ENCODE peak calls at places on chromosome 15, in four cellular contexts. E is HFF-Myc, C is stomach, R is amniotic stem cell. Z is an unnamed sample.

GRCh38 chr15:95609096-95609495 is 721.4 kb upstream of the NR2F2 start:
- DNase-seq in E (no peak), C (no peak), R (no peak), Z (no peak)

GRCh38 chr15:45048784-45049631 is 26.0 kb downstream of the SORD start:
- DNase-seq in E (no peak), C (no peak), R (no peak), Z (no peak)

GRCh38 chr15:80945605-80946004 is 44.0 kb downstream of the MESD start:
- DNase-seq in E (no peak), C (no peak), R (no peak), Z (no peak)

GRCh38 chr15:66196565-66196964 is 57.0 kb downstream of the MEGF11 start:
- DNase-seq in E (peak), C (no peak), R (no peak), Z (no peak)

GRCh38 chr15:89486726-89487050 is 9.7 kb downstream of the RHCG start:
- DNase-seq in E (no peak), C (no peak), R (no peak), Z (peak)

GRCh38 chr15:97966924-97967620 is 6.6 kb downstream of the ARRDC4 start:
- DNase-seq in E (peak), C (no peak), R (no peak), Z (no peak)

GRCh38 chr15:51883436-51883835 is 54.0 kb downstream of the TMOD3 start:
- DNase-seq in E (no peak), C (no peak), R (no peak), Z (peak)

GRCh38 chr15:79887517-79887916 is 9.3 kb downstream of the MTHFS start:
- DNase-seq in E (no peak), C (no peak), R (no peak), Z (no peak)

GRCh38 chr15:91018178-91018577 is 4.2 kb downstream of the VPS33B start:
- DNase-seq in E (no peak), C (no peak), R (no peak), Z (peak)

GRCh38 chr15:52448010-52448890 is 80.4 kb downstream of the MYO5A start:
- DNase-seq in E (no peak), C (no peak), R (no peak), Z (no peak)

GRCh38 chr15:31606942-31607497 is 280.4 kb downstream of the KLF13 start:
- DNase-seq in E (no peak), C (no peak), R (no peak), Z (no peak)

GRCh38 chr15:98324341-98324970 is 323.9 kb upstream of the IGF1R start:
- DNase-seq in E (no peak), C (no peak), R (no peak), Z (no peak)

GRCh38 chr15:73700041-73700842 is 16.1 kb downstream of the CD276 start:
- DNase-seq in E (no peak), C (peak), R (peak), Z (peak)

GRCh38 chr15:77819271-77819806 is 186.6 kb upstream of the LINGO1 start:
- DNase-seq in E (no peak), C (no peak), R (no peak), Z (peak)

GRCh38 chr15:79811406-79812405 is 85.1 kb downstream of the MTHFS start:
- DNase-seq in E (peak), C (peak), R (no peak), Z (peak)

GRCh38 chr15:78129098-78130011 is 1.9 kb downstream of the CIB2 start:
- DNase-seq in E (no peak), C (no peak), R (no peak), Z (peak)

GRCh38 chr15:70259640-70260066 is 161.9 kb upstream of the TLE3 start:
- DNase-seq in E (no peak), C (no peak), R (no peak), Z (peak)

GRCh38 chr15:100889359-100890058 is 9.9 kb downstream of the ALDH1A3 start:
- DNase-seq in E (peak), C (no peak), R (peak), Z (peak)

GRCh38 chr15:101248274-101248673 is 3.6 kb downstream of the CHSY1 start:
- DNase-seq in E (no peak), C (no peak), R (no peak), Z (no peak)

GRCh38 chr15:66711260-66711659 is 9.2 kb downstream of the SMAD6 start:
- DNase-seq in E (no peak), C (no peak), R (no peak), Z (no peak)

GRCh38 chr15:85137507-85138175 is 156.0 kb downstream of the PDE8A start:
- DNase-seq in E (no peak), C (no peak), R (no peak), Z (peak)

GRCh38 chr15:48472756-48473155 is 141.5 kb downstream of the DUT start:
- DNase-seq in E (no peak), C (no peak), R (peak), Z (no peak)

GRCh38 chr15:90851114-90851513 is 17.3 kb upstream of the FURIN start:
- DNase-seq in E (no peak), C (no peak), R (no peak), Z (no peak)

GRCh38 chr15:29056839-29057450 is 171.2 kb downstream of the APBA2 start:
- DNase-seq in E (no peak), C (no peak), R (no peak), Z (no peak)

GRCh38 chr15:22241451-22241850 is 161.1 kb downstream of the OR4M2 start:
- DNase-seq in E (no peak), C (no peak), R (no peak), Z (no peak)

GRCh38 chr15:74193305-74193718 is 9.3 kb downstream of the STRA6 start:
- DNase-seq in E (no peak), C (no peak), R (peak), Z (no peak)

GRCh38 chr15:44102675-44103254 is 92.3 kb downstream of the FRMD5 start:
- DNase-seq in E (peak), C (peak), R (peak), Z (peak)

GRCh38 chr15:60580068-60580467 is 101.1 kb upstream of the ICE2 start:
- DNase-seq in E (no peak), C (no peak), R (no peak), Z (no peak)

GRCh38 chr15:70857547-70858265 is 3.7 kb upstream of the LARP6 start:
- DNase-seq in E (no peak), C (no peak), R (no peak), Z (no peak)

GRCh38 chr15:68318008-68318835 is 40.7 kb downstream of the FEM1B start:
- DNase-seq in E (no peak), C (no peak), R (no peak), Z (no peak)

GRCh38 chr15:69253156-69253555 is 45.6 kb upstream of the PAQR5 start:
- DNase-seq in E (peak), C (no peak), R (peak), Z (no peak)

GRCh38 chr15:48810414-48811324 is at the start of gene CEP152:
- DNase-seq in E (peak), C (peak), R (peak), Z (peak)

GRCh38 chr15:71782447-71783165 is 27.7 kb upstream of the NR2E3 start:
- DNase-seq in E (no peak), C (no peak), R (no peak), Z (no peak)

GRCh38 chr15:64247906-64248541 is 85.2 kb upstream of the PPIB start:
- DNase-seq in E (peak), C (no peak), R (peak), Z (peak)

GRCh38 chr15:99651023-99651807 is 82.0 kb downstream of the LYSMD4 start:
- DNase-seq in E (peak), C (no peak), R (peak), Z (no peak)

GRCh38 chr15:66679043-66679656 is 22.9 kb upstream of the SMAD6 start:
- DNase-seq in E (no peak), C (no peak), R (no peak), Z (no peak)

GRCh38 chr15:80183886-80184285 is 31.1 kb downstream of the FAH start:
- DNase-seq in E (no peak), C (no peak), R (no peak), Z (peak)

GRCh38 chr15:68410466-68411200 is 21.3 kb downstream of the ITGA11 start:
- DNase-seq in E (no peak), C (no peak), R (no peak), Z (no peak)

GRCh38 chr15:25860885-25861866 is 2.0 kb downstream of the ATP10A start:
- DNase-seq in E (no peak), C (no peak), R (no peak), Z (no peak)